ENCODE peak calls at places on chromosomes 2 and 18, in eight cellular contexts. H, S, K, Q, X, N, B and F are unnamed samples.

GRCh38 chr18:23331091-23331920 is 121.8 kb upstream of the RIOK3 start:
- DNase-seq in H (no peak), S (peak; percentile 42), K (no peak), Q (no peak), X (peak; percentile 88), N (no peak), B (no peak), F (no peak)

GRCh38 chr2:240932001-240932723 is 26.0 kb downstream of the CROCC2 start:
- DNase-seq in H (no peak), S (peak; percentile 10), K (no peak), Q (no peak), X (no peak), N (no peak), B (no peak), F (no peak)

GRCh38 chr2:170707821-170708795 is 7.0 kb upstream of the SP5 start:
- DNase-seq in H (no peak), S (no peak), K (no peak), Q (no peak), X (no peak), N (no peak), B (no peak), F (no peak)

GRCh38 chr18:1353025-1353424 is 448.4 kb downstream of the ADCYAP1 start:
- DNase-seq in H (no peak), S (no peak), K (no peak), Q (no peak), X (no peak), N (no peak), B (no peak), F (no peak)

GRCh38 chr18:6509417-6510198 is 94.9 kb upstream of the L3MBTL4 start:
- DNase-seq in H (no peak), S (no peak), K (no peak), Q (no peak), X (no peak), N (no peak), B (no peak), F (no peak)

GRCh38 chr2:233418052-233418760 is 63.9 kb downstream of the DGKD start:
- DNase-seq in H (peak; percentile 63), S (no peak), K (no peak), Q (no peak), X (no peak), N (no peak), B (no peak), F (no peak)

GRCh38 chr18:45320724-45321123 is 294.6 kb upstream of the SLC14A2 start:
- DNase-seq in H (no peak), S (no peak), K (no peak), Q (peak; percentile 66), X (no peak), N (no peak), B (no peak), F (no peak)

GRCh38 chr2:143960177-143960576 is 559.7 kb downstream of the ZEB2 start:
- DNase-seq in H (no peak), S (no peak), K (no peak), Q (no peak), X (no peak), N (peak; percentile 32), B (no peak), F (no peak)

GRCh38 chr2:169775765-169776482 is 22.7 kb upstream of the SSB start:
- DNase-seq in H (peak; percentile 49), S (no peak), K (no peak), Q (peak; percentile 26), X (no peak), N (peak; percentile 70), B (no peak), F (no peak)

GRCh38 chr2:145284551-145284950 is 764.6 kb upstream of the ZEB2 start:
- DNase-seq in H (no peak), S (no peak), K (no peak), Q (no peak), X (no peak), N (no peak), B (no peak), F (no peak)

GRCh38 chr18:34219651-34220050 is 5.1 kb downstream of the NOL4 start:
- DNase-seq in H (no peak), S (no peak), K (no peak), Q (no peak), X (no peak), N (no peak), B (no peak), F (no peak)

GRCh38 chr2:23617817-23618216 is 232.8 kb downstream of the KLHL29 start:
- DNase-seq in H (no peak), S (no peak), K (no peak), Q (no peak), X (no peak), N (no peak), B (no peak), F (no peak)

GRCh38 chr2:94763318-94763717 is 107.9 kb upstream of the TEKT4 start:
- DNase-seq in H (no peak), S (no peak), K (no peak), Q (no peak), X (no peak), N (no peak), B (no peak), F (no peak)

GRCh38 chr2:94762600-94762999 is 108.6 kb upstream of the TEKT4 start:
- DNase-seq in H (no peak), S (no peak), K (no peak), Q (no peak), X (peak; percentile 7), N (no peak), B (no peak), F (no peak)

GRCh38 chr2:94759211-94759610 is 112.0 kb upstream of the TEKT4 start:
- DNase-seq in H (peak; percentile 14), S (no peak), K (no peak), Q (no peak), X (peak; percentile 46), N (no peak), B (no peak), F (no peak)

GRCh38 chr2:94753466-94753998 is 117.7 kb upstream of the TEKT4 start:
- DNase-seq in H (no peak), S (no peak), K (no peak), Q (no peak), X (no peak), N (no peak), B (no peak), F (no peak)

DNA sequence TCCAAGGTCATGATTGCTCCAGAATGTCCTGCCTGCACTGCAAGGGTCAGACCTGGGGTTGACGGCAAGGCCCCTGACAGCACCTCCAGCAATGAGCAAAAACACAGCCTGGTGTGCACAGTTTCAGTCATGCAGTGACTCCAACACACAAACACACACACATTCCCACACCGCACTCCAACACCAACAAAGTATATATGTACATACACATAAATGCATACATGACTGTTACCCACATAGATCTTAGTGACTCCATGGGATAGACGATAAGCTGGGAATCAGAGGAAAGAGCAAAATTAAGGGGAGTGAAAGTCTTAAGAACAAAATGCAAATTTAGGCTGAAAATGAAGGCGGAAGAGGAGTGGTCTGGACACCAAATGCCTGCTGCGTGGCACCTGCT is 112.7 kb upstream of the TEKT4 start:
- DNase-seq in H (no peak), S (no peak), K (no peak), Q (no peak), X (no peak), N (no peak), B (no peak), F (no peak)
- H3K9me3 ChIP-seq in H (no peaks in the 10 kb centered on the region), S (no peaks in the 10 kb centered on the region), K (peaks cover 4% of the 10 kb centered on the region), Q (no peaks in the 10 kb centered on the region), X (no peaks in the 10 kb centered on the region), N (peaks cover 8% of the 10 kb centered on the region), B (no peaks in the 10 kb centered on the region), F (no peaks in the 10 kb centered on the region)

DNA sequence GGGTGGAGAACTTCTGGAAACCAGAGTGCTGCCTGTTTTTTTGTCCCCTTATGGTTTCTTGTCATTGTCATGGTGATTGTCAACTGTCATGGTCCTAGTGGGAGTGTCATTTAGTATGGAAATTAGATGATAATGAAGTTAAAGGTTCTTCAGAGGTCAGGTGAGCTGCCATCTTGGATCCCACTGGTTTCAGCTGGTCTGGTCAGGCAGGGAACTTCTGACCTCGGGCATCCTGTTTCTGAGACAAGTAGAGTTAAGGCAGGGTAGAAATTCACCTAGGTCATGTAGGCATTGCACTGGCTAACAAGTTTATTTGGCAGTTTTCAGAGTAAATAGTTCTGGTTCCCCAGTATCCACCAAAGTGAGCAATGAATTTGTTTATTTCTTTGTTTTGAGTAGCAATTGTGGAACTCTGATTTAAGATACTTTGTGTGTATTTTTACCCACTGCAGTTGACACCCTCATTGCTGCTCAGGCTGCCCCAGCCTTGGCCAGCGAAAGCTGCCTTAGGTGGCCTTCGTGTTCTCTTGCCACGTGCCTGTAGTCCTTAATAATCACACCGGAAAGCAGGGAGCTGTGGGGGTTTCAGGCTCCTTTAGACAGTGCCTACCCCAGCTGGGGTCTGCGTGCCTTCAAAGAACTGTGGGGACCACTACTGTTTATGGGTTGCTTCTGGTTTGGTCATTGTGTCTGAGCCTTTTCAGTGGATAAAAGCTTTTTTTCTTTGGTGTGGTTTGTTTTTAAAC is 48.7 kb downstream of the NCK2 start:
- DNase-seq in H (no peak), S (no peak), K (no peak), Q (no peak), X (no peak), N (no peak), B (no peak), F (peak; percentile 13)
- H3K4me1 ChIP-seq in H (peaks cover 32% of the 10 kb centered on the region), S (peaks cover 28% of the 10 kb centered on the region), K (peaks cover 33% of the 10 kb centered on the region), Q (peaks cover 35% of the 10 kb centered on the region), X (no peaks in the 10 kb centered on the region), N (peaks cover 27% of the 10 kb centered on the region), B (peaks cover 76% of the 10 kb centered on the region), F (peaks cover 92% of the 10 kb centered on the region)

DNA sequence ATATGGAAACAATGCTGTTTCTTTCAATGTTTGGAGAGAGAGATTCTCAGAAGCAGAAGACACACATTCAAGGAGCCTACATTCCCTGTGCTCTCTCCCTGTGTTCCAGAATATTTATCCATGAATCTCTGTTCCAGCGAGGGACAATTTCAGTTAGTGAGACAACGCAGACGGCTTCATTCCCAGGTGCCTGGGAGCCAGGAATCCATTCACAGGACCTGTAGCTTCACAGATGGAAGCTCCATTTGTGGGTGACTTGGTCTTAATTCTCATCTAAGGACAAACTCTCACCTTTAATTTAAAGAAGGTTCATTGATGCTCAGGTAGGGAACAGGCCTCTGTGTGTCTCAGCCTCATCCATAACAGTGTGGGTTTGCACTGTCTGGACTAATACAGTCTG is 1156.6 kb downstream of the RPIA start:
- DNase-seq in H (no peak), S (no peak), K (no peak), Q (no peak), X (no peak), N (no peak), B (no peak), F (no peak)
- H3K9me3 ChIP-seq in H (no peaks in the 10 kb centered on the region), S (no peaks in the 10 kb centered on the region), K (peaks cover 23% of the 10 kb centered on the region), Q (peaks cover 11% of the 10 kb centered on the region), X (no peaks in the 10 kb centered on the region), N (peaks cover 29% of the 10 kb centered on the region), B (no peaks in the 10 kb centered on the region), F (no peaks in the 10 kb centered on the region)

GRCh38 chr2:9770006-9770307 is 73.3 kb upstream of the TAF1B start:
- DNase-seq in H (no peak), S (no peak), K (no peak), Q (no peak), X (no peak), N (no peak), B (no peak), F (no peak)

GRCh38 chr2:9768388-9768787 is 74.9 kb upstream of the TAF1B start:
- DNase-seq in H (no peak), S (peak; percentile 78), K (peak; percentile 85), Q (no peak), X (no peak), N (no peak), B (no peak), F (no peak)

GRCh38 chr2:9769171-9770005 is 73.9 kb upstream of the TAF1B start:
- DNase-seq in H (peak; percentile 45), S (no peak), K (no peak), Q (peak; percentile 36), X (no peak), N (peak; percentile 29), B (no peak), F (no peak)

GRCh38 chr2:9765611-9766531 is 77.4 kb upstream of the TAF1B start:
- DNase-seq in H (no peak), S (no peak), K (no peak), Q (no peak), X (no peak), N (no peak), B (no peak), F (no peak)

GRCh38 chr2:9767656-9768281 is 75.5 kb upstream of the TAF1B start:
- DNase-seq in H (no peak), S (no peak), K (no peak), Q (no peak), X (no peak), N (no peak), B (no peak), F (no peak)
- H3K4me1 ChIP-seq in H (no peaks in the 10 kb centered on the region), S (peaks cover 19% of the 10 kb centered on the region), K (peaks cover 13% of the 10 kb centered on the region), Q (peaks cover 33% of the 10 kb centered on the region), X (peaks cover 17% of the 10 kb centered on the region), N (peaks cover 9% of the 10 kb centered on the region), B (peaks cover 11% of the 10 kb centered on the region), F (no peaks in the 10 kb centered on the region)